ENCODE peak calls at places on chromosomes 3 and 15, in four cellular contexts. P is A549, X is K562, D is GM12878. W is an unnamed sample. For H3K9me3, the result is how much of the 10 kb centered on the place peaks cover.

GRCh38 chr3:172516318-172517214 is 6.7 kb downstream of the TNFSF10 start:
- DNase-seq in P (no peak), X (no peak), D (no peak), W (peak)

GRCh38 chr15:44535509-44536297 is 1.2 kb upstream of the EIF3J start:
- DNase-seq in P (no peak), X (no peak), D (no peak), W (no peak)

GRCh38 chr3:168653255-168653654 is 557.5 kb upstream of the GOLIM4 start:
- DNase-seq in P (no peak), X (no peak), D (no peak), W (no peak)

GRCh38 chr3:96619475-96619874 is 194.9 kb upstream of the EPHA6 start:
- DNase-seq in P (no peak), X (no peak), D (no peak), W (no peak)

GRCh38 chr3:128903501-128903900 is 24.1 kb downstream of the ACAD9 start:
- DNase-seq in P (no peak), X (no peak), D (no peak), W (no peak)

GRCh38 chr3:37053337-37053736 is 60.0 kb downstream of the MLH1 start:
- DNase-seq in P (no peak), X (no peak), D (no peak), W (no peak)

GRCh38 chr3:192091831-192092230 is 630.9 kb downstream of the PYDC2 start:
- DNase-seq in P (no peak), X (no peak), D (no peak), W (no peak)

GRCh38 chr3:195129644-195130492 is 141.1 kb downstream of the XXYLT1 start:
- DNase-seq in P (no peak), X (no peak), D (peak), W (no peak)

GRCh38 chr3:179852117-179852886 is 184.4 kb downstream of the PEX5L start:
- DNase-seq in P (no peak), X (no peak), D (no peak), W (peak)

GRCh38 chr15:29770796-29771195 is 51.5 kb downstream of the TJP1 start:
- DNase-seq in P (no peak), X (no peak), D (no peak), W (no peak)

GRCh38 chr3:141151439-141151838 is 80.2 kb upstream of the PXYLP1 start:
- DNase-seq in P (no peak), X (no peak), D (no peak), W (no peak)

DNA sequence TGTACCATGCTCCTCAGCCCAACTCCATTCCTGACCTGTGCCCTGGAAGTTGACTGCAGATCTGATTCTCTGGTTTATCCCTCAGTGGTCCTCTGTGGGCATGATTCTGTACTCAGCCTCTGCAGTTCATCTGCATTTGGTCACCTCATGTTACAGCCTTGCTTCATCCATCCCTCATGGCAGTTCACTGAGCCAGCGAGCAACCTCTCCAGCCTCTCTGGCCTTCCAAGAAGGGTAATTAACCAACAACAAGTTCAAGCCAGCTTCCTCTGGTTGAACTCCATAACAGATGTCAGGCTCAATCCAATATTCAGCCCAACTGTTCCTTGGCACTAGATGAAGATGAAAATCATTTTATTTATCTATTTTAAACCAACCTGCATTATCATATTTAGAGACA is 509.4 kb downstream of the NTRK3 start:
- DNase-seq in P (no peak), X (no peak), D (no peak), W (no peak)
- H3K9me3 ChIP-seq in P (under half), X (under half), D (under half), W (under half)

GRCh38 chr3:9731206-9732079 is at the start of gene BRPF1:
- DNase-seq in P (peak), X (peak), D (peak), W (peak)
- H3K4me3 ChIP-seq in P (peak), X (peak), D (peak), W (peak)

GRCh38 chr3:22885039-22885438 is 318.1 kb upstream of the UBE2E2 start:
- DNase-seq in P (no peak), X (no peak), D (no peak), W (no peak)

GRCh38 chr3:22887664-22888291 is 315.3 kb upstream of the UBE2E2 start:
- DNase-seq in P (no peak), X (no peak), D (no peak), W (peak)

GRCh38 chr3:22885574-22886348 is 317.4 kb upstream of the UBE2E2 start:
- DNase-seq in P (no peak), X (no peak), D (no peak), W (no peak)

GRCh38 chr3:22886394-22886793 is 316.7 kb upstream of the UBE2E2 start:
- DNase-seq in P (no peak), X (no peak), D (no peak), W (no peak)
- TF ChIP-seq MYC in P (no peak), X (no peak), D (no peak), W (no peak)

DNA sequence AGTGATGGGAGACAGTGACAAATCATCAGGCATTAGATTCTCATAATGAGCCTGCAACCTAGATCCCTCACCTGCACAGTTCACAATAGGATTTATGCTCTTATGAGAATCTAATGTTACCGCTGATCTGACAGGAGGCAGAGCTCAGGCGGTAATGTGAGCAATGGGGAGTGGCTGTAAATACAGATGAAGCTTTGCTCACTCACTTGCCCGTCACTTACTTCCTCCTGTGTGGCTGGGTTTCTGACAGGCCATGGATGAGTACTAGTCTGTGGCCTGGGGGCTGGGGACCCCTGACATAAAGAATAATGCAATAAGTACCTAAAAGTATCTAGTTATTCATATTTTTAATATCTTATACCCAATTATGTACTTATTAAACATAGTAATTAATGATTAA is 15.6 kb downstream of the IQCB1 start:
- DNase-seq in P (no peak), X (no peak), D (no peak), W (no peak)
- H3K9me3 ChIP-seq in P (under half), X (under half), D (under half), W (under half)

GRCh38 chr3:197518794-197519451 is 36.8 kb downstream of the BDH1 start:
- DNase-seq in P (no peak), X (no peak), D (no peak), W (no peak)

GRCh38 chr3:197519801-197520211 is 36.0 kb downstream of the BDH1 start:
- DNase-seq in P (peak), X (no peak), D (no peak), W (no peak)

GRCh38 chr3:197522183-197522715 is 33.5 kb downstream of the BDH1 start:
- DNase-seq in P (no peak), X (no peak), D (no peak), W (peak)

GRCh38 chr3:197521277-197522182 is 34.2 kb downstream of the BDH1 start:
- DNase-seq in P (no peak), X (no peak), D (no peak), W (no peak)

GRCh38 chr3:197520311-197521276 is 35.2 kb downstream of the BDH1 start:
- DNase-seq in P (peak), X (peak), D (no peak), W (no peak)
- H3K4me3 ChIP-seq in P (peak), X (no peak), D (no peak), W (no peak)

GRCh38 chr3:149473991-149474819 is at the start of gene TM4SF4:
- DNase-seq in P (peak), X (no peak), D (no peak), W (no peak)

GRCh38 chr3:149475451-149476060 is 1.1 kb downstream of the TM4SF4 start:
- DNase-seq in P (no peak), X (no peak), D (no peak), W (no peak)

GRCh38 chr3:149471991-149472390 is 2.5 kb upstream of the TM4SF4 start:
- DNase-seq in P (no peak), X (no peak), D (no peak), W (no peak)

GRCh38 chr3:149473314-149473990 is 1.0 kb upstream of the TM4SF4 start:
- DNase-seq in P (peak), X (no peak), D (no peak), W (peak)

GRCh38 chr3:149472393-149472792 is 2.1 kb upstream of the TM4SF4 start:
- DNase-seq in P (no peak), X (no peak), D (no peak), W (peak)
- TF ChIP-seq MYC in P (no peak), X (no peak), D (no peak), W (no peak)

GRCh38 chr3:62371735-62372591 is 1.4 kb downstream of the FEZF2 start:
- DNase-seq in P (no peak), X (no peak), D (no peak), W (no peak)
- H3K9me3 ChIP-seq in P (under half), X (under half), D (under half), W (under half)

GRCh38 chr3:5709704-5710103 is 522.2 kb downstream of the EDEM1 start:
- DNase-seq in P (no peak), X (no peak), D (no peak), W (no peak)

GRCh38 chr3:5707794-5708193 is 520.3 kb downstream of the EDEM1 start:
- DNase-seq in P (no peak), X (no peak), D (no peak), W (no peak)

GRCh38 chr3:5710718-5711117 is 523.2 kb downstream of the EDEM1 start:
- DNase-seq in P (no peak), X (no peak), D (no peak), W (no peak)
- H3K4me3 ChIP-seq in P (no peak), X (no peak), D (no peak), W (no peak)

W was measured in endothelial cell of umbilical vein.